ENCODE peak calls at places on chromosome 10, in seven cellular contexts. C is substantia nigra, N is AG04450, S is astrocyte, I is ovary, E is body of pancreas, G is kidney. R is an unnamed sample.

GRCh38 chr10:86253171-86254072 is 113.2 kb downstream of the GRID1 start:
- DNase-seq in S (no peak), C (no peak), I (no peak), E (no peak), N (no peak), G (no peak), R (peak; percentile 75)

GRCh38 chr10:123147635-123148413 is at the start of gene HMX2:
- DNase-seq in G (peak; percentile 67), E (no peak), I (peak; percentile 15), C (no peak), N (no peak), S (no peak), R (peak; percentile 89)

GRCh38 chr10:48494611-48495010 is 110.3 kb downstream of the ARHGAP22 start:
- DNase-seq in N (no peak), I (no peak), S (no peak), G (no peak), E (no peak), C (no peak), R (no peak)

GRCh38 chr10:31426425-31426824 is 107.4 kb downstream of the ZEB1 start:
- DNase-seq in E (no peak), G (no peak), N (peak; percentile 65), S (peak; percentile 78), C (no peak), I (no peak), R (no peak)

GRCh38 chr10:97494151-97494550 is 4.1 kb downstream of the MMS19 start:
- DNase-seq in I (no peak), G (no peak), E (no peak), C (peak; percentile 37), S (no peak), N (no peak), R (no peak)

GRCh38 chr10:71419002-71419540 is 22.4 kb downstream of the CDH23 start:
- DNase-seq in S (no peak), E (no peak), G (no peak), I (no peak), N (no peak), C (no peak), R (peak; percentile 38)

GRCh38 chr10:12590682-12591642 is 241.6 kb downstream of the CAMK1D start:
- DNase-seq in G (no peak), E (no peak), S (no peak), N (no peak), I (no peak), C (no peak), R (no peak)

GRCh38 chr10:124307531-124308350 is 111.0 kb downstream of the OAT start:
- DNase-seq in G (no peak), I (no peak), S (no peak), E (no peak), N (no peak), C (no peak), R (no peak)

GRCh38 chr10:33993917-33994316 is 659.5 kb upstream of the NRP1 start:
- DNase-seq in G (no peak), N (no peak), S (no peak), I (no peak), C (no peak), E (no peak), R (no peak)

GRCh38 chr10:688621-689426 is 644 bp downstream of the DIP2C start:
- DNase-seq in S (no peak), E (peak; percentile 39), G (peak; percentile 79), C (peak; percentile 28), I (peak; percentile 58), N (no peak), R (peak; percentile 81)

GRCh38 chr10:17250736-17251135 is 22.7 kb downstream of the VIM start:
- DNase-seq in S (no peak), N (no peak), G (no peak), E (no peak), I (no peak), C (no peak), R (no peak)

GRCh38 chr10:17244712-17245365 is 16.8 kb downstream of the VIM start:
- DNase-seq in C (no peak), G (no peak), I (no peak), N (no peak), S (no peak), E (no peak), R (no peak)

GRCh38 chr10:17248964-17249363 is 20.9 kb downstream of the VIM start:
- DNase-seq in N (no peak), S (no peak), G (no peak), C (no peak), I (no peak), E (no peak), R (no peak)

GRCh38 chr10:17249820-17250219 is 21.8 kb downstream of the VIM start:
- DNase-seq in E (no peak), I (no peak), C (no peak), S (no peak), G (no peak), N (no peak), R (no peak)

GRCh38 chr10:17247210-17247609 is 19.2 kb downstream of the VIM start:
- DNase-seq in G (no peak), N (no peak), I (no peak), C (no peak), E (no peak), S (no peak), R (no peak)
- H3K27ac ChIP-seq in G (no peak overlapping the region), N (no peak overlapping the region), I (no peak overlapping the region), C (no peak overlapping the region), E (no peak overlapping the region), S (no peak overlapping the region), R (no peak overlapping the region)

DNA sequence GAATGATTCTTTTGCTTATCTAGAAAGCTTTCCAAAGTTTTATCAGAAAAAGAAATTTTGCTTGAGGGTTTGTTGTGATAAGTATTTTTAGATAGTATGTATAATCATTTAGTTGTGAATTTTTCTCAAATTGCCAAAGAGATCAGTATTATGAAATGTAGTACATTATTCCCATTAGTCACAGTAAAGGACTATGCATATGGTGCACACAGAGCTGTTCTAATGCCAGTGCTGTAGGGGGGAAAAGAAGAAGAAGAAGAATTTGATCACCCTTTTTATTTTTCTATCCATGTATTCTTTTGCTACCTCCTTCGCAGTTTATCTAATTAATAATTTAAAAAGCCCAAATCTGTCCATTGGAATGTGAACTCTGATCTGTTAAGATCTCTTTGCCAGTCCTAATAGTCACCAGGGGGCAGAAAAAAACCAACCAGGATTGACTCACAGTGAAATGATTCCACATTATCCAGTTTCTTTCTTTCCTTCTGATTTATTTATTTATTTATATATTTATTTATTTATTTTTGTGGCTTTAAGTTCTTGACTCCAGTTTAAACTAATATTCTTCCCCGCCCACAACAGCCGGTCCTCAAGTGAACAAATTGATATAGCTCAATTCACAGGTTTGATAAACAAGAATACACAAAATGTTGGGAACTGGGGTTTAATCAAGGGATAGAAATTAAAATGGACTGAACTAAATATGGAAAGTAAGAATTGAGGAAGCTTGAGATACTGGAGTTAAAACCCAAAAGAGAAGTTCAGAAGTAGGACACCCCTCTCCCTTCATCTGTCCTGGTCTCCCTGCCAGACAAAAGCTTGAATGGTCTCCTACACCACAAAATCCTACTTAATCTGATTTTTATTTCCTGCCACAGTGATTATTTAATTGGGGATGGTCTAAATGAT is 4.9 kb downstream of the RBM20 start:
- DNase-seq in G (no peak), S (no peak), C (no peak), E (no peak), N (no peak), I (no peak), R (no peak)
- H3K27ac ChIP-seq in G (no peak overlapping the region), S (no peak overlapping the region), C (no peak overlapping the region), E (no peak overlapping the region), N (no peak overlapping the region), I (no peak overlapping the region), R (no peak overlapping the region)

GRCh38 chr10:73232887-73233286 is 14.2 kb downstream of the DNAJC9 start:
- DNase-seq in I (no peak), G (no peak), N (no peak), S (no peak), E (no peak), C (no peak), R (peak; percentile 57)
- H3K27ac ChIP-seq in I (no peak overlapping the region), G (no peak overlapping the region), N (no peak overlapping the region), S (no peak overlapping the region), E (no peak overlapping the region), C (no peak overlapping the region), R (no peak overlapping the region)

GRCh38 chr10:121698336-121698735 is 100.1 kb upstream of the FGFR2 start:
- DNase-seq in C (no peak), S (peak; percentile 39), E (no peak), G (no peak), I (no peak), N (no peak), R (no peak)

GRCh38 chr10:121696854-121697253 is 98.6 kb upstream of the FGFR2 start:
- DNase-seq in S (no peak), I (no peak), N (no peak), G (no peak), C (no peak), E (peak; percentile 34), R (peak; percentile 93)

GRCh38 chr10:121702351-121703320 is 104.4 kb upstream of the FGFR2 start:
- DNase-seq in G (no peak), I (no peak), N (no peak), C (no peak), S (peak; percentile 92), E (no peak), R (no peak)

GRCh38 chr10:121698902-121699301 is 100.7 kb upstream of the FGFR2 start:
- DNase-seq in N (no peak), S (no peak), G (no peak), E (no peak), I (no peak), C (no peak), R (no peak)

GRCh38 chr10:121700416-121700815 is 102.2 kb upstream of the FGFR2 start:
- DNase-seq in N (no peak), E (no peak), C (no peak), G (no peak), I (no peak), S (no peak), R (no peak)
- H3K27ac ChIP-seq in N (no peak overlapping the region), E (no peak overlapping the region), C (no peak overlapping the region), G (no peak overlapping the region), I (no peak overlapping the region), S (no peak overlapping the region), R (no peak overlapping the region)